ENCODE peak calls at places on chromosome 3, in seven cellular contexts. One of them, this sample, is unnamed.
A peak's percentile ranks its signal among the peaks of the same experiment; 100 is the strongest.

GRCh38 chr3:51705276-51706020 is 1.4 kb upstream of the GRM2 start:
- DNase-seq in HTR-8/SVneo: no peak
- DNase-seq in lung microvascular endothelial cell: no peak
- DNase-seq in fibroblast of the aortic adventitia: no peak
- DNase-seq in cardiac fibroblast: no peak
- DNase-seq in activated T-helper 2 cell treated with anti-CD3 and anti-CD28 coated beads, Interferon-gamma antibody, Interleukin-2, Interleukin-4, amounts not matched to agents 10 μg/mL and 5 μg/mL and 100 μg/mL, durations not matched to agents 14 hours and 24 hours and 36 hours: no peak
- DNase-seq in NCI-H460: no peak
- DNase-seq in this sample: no peak

GRCh38 chr3:21672303-21672702 is 78.7 kb downstream of the ZNF385D start:
- DNase-seq in HTR-8/SVneo: peak; percentile 9
- DNase-seq in lung microvascular endothelial cell: peak; percentile 57
- DNase-seq in fibroblast of the aortic adventitia: peak; percentile 86
- DNase-seq in cardiac fibroblast: peak; percentile 95
- DNase-seq in activated T-helper 2 cell treated with anti-CD3 and anti-CD28 coated beads, Interferon-gamma antibody, Interleukin-2, Interleukin-4, amounts not matched to agents 10 μg/mL and 5 μg/mL and 100 μg/mL, durations not matched to agents 14 hours and 24 hours and 36 hours: no peak
- DNase-seq in NCI-H460: no peak
- DNase-seq in this sample: peak; percentile 94

GRCh38 chr3:117903226-117903625 is 1131.4 kb downstream of the IGSF11 start:
- DNase-seq in HTR-8/SVneo: no peak
- DNase-seq in lung microvascular endothelial cell: no peak
- DNase-seq in fibroblast of the aortic adventitia: peak; percentile 91
- DNase-seq in cardiac fibroblast: peak; percentile 60
- DNase-seq in activated T-helper 2 cell treated with anti-CD3 and anti-CD28 coated beads, Interferon-gamma antibody, Interleukin-2, Interleukin-4, amounts not matched to agents 10 μg/mL and 5 μg/mL and 100 μg/mL, durations not matched to agents 14 hours and 24 hours and 36 hours: no peak
- DNase-seq in NCI-H460: no peak
- DNase-seq in this sample: no peak

GRCh38 chr3:1380926-1381646 is 288.3 kb downstream of the CNTN6 start:
- DNase-seq in HTR-8/SVneo: no peak
- DNase-seq in lung microvascular endothelial cell: no peak
- DNase-seq in fibroblast of the aortic adventitia: no peak
- DNase-seq in cardiac fibroblast: no peak
- DNase-seq in activated T-helper 2 cell treated with anti-CD3 and anti-CD28 coated beads, Interferon-gamma antibody, Interleukin-2, Interleukin-4, amounts not matched to agents 10 μg/mL and 5 μg/mL and 100 μg/mL, durations not matched to agents 14 hours and 24 hours and 36 hours: no peak
- DNase-seq in NCI-H460: no peak
- DNase-seq in this sample: no peak

GRCh38 chr3:135992072-135992471 is 26.5 kb downstream of the PPP2R3A start:
- DNase-seq in HTR-8/SVneo: peak; percentile 17
- DNase-seq in lung microvascular endothelial cell: peak; percentile 85
- DNase-seq in fibroblast of the aortic adventitia: peak; percentile 87
- DNase-seq in cardiac fibroblast: peak; percentile 89
- DNase-seq in activated T-helper 2 cell treated with anti-CD3 and anti-CD28 coated beads, Interferon-gamma antibody, Interleukin-2, Interleukin-4, amounts not matched to agents 10 μg/mL and 5 μg/mL and 100 μg/mL, durations not matched to agents 14 hours and 24 hours and 36 hours: no peak
- DNase-seq in NCI-H460: no peak
- DNase-seq in this sample: peak; percentile 80

GRCh38 chr3:57852896-57853295 is 96.8 kb downstream of the SLMAP start:
- DNase-seq in HTR-8/SVneo: peak; percentile 27
- DNase-seq in lung microvascular endothelial cell: peak; percentile 30
- DNase-seq in fibroblast of the aortic adventitia: peak; percentile 66
- DNase-seq in cardiac fibroblast: peak; percentile 41
- DNase-seq in activated T-helper 2 cell treated with anti-CD3 and anti-CD28 coated beads, Interferon-gamma antibody, Interleukin-2, Interleukin-4, amounts not matched to agents 10 μg/mL and 5 μg/mL and 100 μg/mL, durations not matched to agents 14 hours and 24 hours and 36 hours: no peak
- DNase-seq in NCI-H460: peak; percentile 4
- DNase-seq in this sample: peak; percentile 12

GRCh38 chr3:154181127-154181691 is 60.0 kb downstream of the ARHGEF26 start:
- DNase-seq in HTR-8/SVneo: no peak
- DNase-seq in lung microvascular endothelial cell: no peak
- DNase-seq in fibroblast of the aortic adventitia: peak; percentile 16
- DNase-seq in cardiac fibroblast: no peak
- DNase-seq in activated T-helper 2 cell treated with anti-CD3 and anti-CD28 coated beads, Interferon-gamma antibody, Interleukin-2, Interleukin-4, amounts not matched to agents 10 μg/mL and 5 μg/mL and 100 μg/mL, durations not matched to agents 14 hours and 24 hours and 36 hours: no peak
- DNase-seq in NCI-H460: no peak
- DNase-seq in this sample: no peak

GRCh38 chr3:106282931-106283330 is 414.1 kb upstream of the CBLB start:
- DNase-seq in HTR-8/SVneo: no peak
- DNase-seq in lung microvascular endothelial cell: no peak
- DNase-seq in fibroblast of the aortic adventitia: no peak
- DNase-seq in cardiac fibroblast: no peak
- DNase-seq in activated T-helper 2 cell treated with anti-CD3 and anti-CD28 coated beads, Interferon-gamma antibody, Interleukin-2, Interleukin-4, amounts not matched to agents 10 μg/mL and 5 μg/mL and 100 μg/mL, durations not matched to agents 14 hours and 24 hours and 36 hours: no peak
- DNase-seq in NCI-H460: no peak
- DNase-seq in this sample: no peak

GRCh38 chr3:157865449-157865862 is 240.8 kb downstream of the SHOX2 start:
- DNase-seq in HTR-8/SVneo: peak; percentile 9
- DNase-seq in lung microvascular endothelial cell: peak; percentile 35
- DNase-seq in fibroblast of the aortic adventitia: no peak
- DNase-seq in cardiac fibroblast: peak; percentile 23
- DNase-seq in activated T-helper 2 cell treated with anti-CD3 and anti-CD28 coated beads, Interferon-gamma antibody, Interleukin-2, Interleukin-4, amounts not matched to agents 10 μg/mL and 5 μg/mL and 100 μg/mL, durations not matched to agents 14 hours and 24 hours and 36 hours: peak; percentile 9
- DNase-seq in NCI-H460: no peak
- DNase-seq in this sample: peak; percentile 8

GRCh38 chr3:194042947-194043346 is 93.0 kb upstream of the HES1 start:
- DNase-seq in HTR-8/SVneo: peak; percentile 61
- DNase-seq in lung microvascular endothelial cell: peak; percentile 84
- DNase-seq in fibroblast of the aortic adventitia: peak; percentile 13
- DNase-seq in cardiac fibroblast: peak; percentile 47
- DNase-seq in activated T-helper 2 cell treated with anti-CD3 and anti-CD28 coated beads, Interferon-gamma antibody, Interleukin-2, Interleukin-4, amounts not matched to agents 10 μg/mL and 5 μg/mL and 100 μg/mL, durations not matched to agents 14 hours and 24 hours and 36 hours: no peak
- DNase-seq in NCI-H460: no peak
- DNase-seq in this sample: peak; percentile 57

GRCh38 chr3:45915518-45916231 is 27.6 kb upstream of the CXCR6 start:
- DNase-seq in HTR-8/SVneo: peak; percentile 61
- DNase-seq in lung microvascular endothelial cell: peak; percentile 24
- DNase-seq in fibroblast of the aortic adventitia: peak; percentile 50
- DNase-seq in cardiac fibroblast: peak; percentile 79
- DNase-seq in activated T-helper 2 cell treated with anti-CD3 and anti-CD28 coated beads, Interferon-gamma antibody, Interleukin-2, Interleukin-4, amounts not matched to agents 10 μg/mL and 5 μg/mL and 100 μg/mL, durations not matched to agents 14 hours and 24 hours and 36 hours: peak; percentile 68
- DNase-seq in NCI-H460: no peak
- DNase-seq in this sample: peak; percentile 93

This sample was measured in mammary epithelial cell.